ENCODE peak calls at places on chromosomes 2 and 18, in six cellular contexts. Q is H54; J is hypothalamus; B is EH; A is MV-4-11; V is activated CD4-positive, alpha-beta T cell treated with anti-CD3 and anti-CD28 coated beads for 48 hours. O is an unnamed sample.

GRCh38 chr2:239289545-239289944 is 111.3 kb downstream of the HDAC4 start:
- DNase-seq in B (no peak), J (no peak), A (no peak), V (no peak), Q (no peak), O (no peak)

GRCh38 chr2:190679813-190680591 is 31.1 kb downstream of the NAB1 start:
- DNase-seq in J (no peak), B (peak), Q (no peak), V (peak), A (no peak), O (peak)

GRCh38 chr2:25187729-25188350 is 19.5 kb upstream of the POMC start:
- DNase-seq in B (no peak), A (no peak), V (no peak), J (no peak), Q (no peak), O (no peak)

GRCh38 chr2:235928751-235929370 is 239.3 kb downstream of the GBX2 start:
- DNase-seq in Q (no peak), A (no peak), B (no peak), V (no peak), J (no peak), O (no peak)

GRCh38 chr2:172995323-172996244 is 80.1 kb upstream of the MAP3K20 start:
- DNase-seq in Q (peak), B (peak), V (no peak), A (peak), J (no peak), O (peak)

GRCh38 chr2:174176898-174177297 is 71.4 kb downstream of the OLA1 start:
- DNase-seq in B (peak), V (no peak), J (no peak), A (no peak), Q (no peak), O (peak)

GRCh38 chr2:64609229-64609994 is 44.3 kb downstream of the SERTAD2 start:
- DNase-seq in Q (no peak), A (peak), B (peak), V (peak), J (no peak), O (peak)

GRCh38 chr2:233059797-233060499 is at the start of gene INPP5D:
- DNase-seq in V (peak), A (peak), Q (no peak), J (no peak), B (no peak), O (no peak)

GRCh38 chr2:216865658-216866057 is 5.8 kb upstream of the TNP1 start:
- DNase-seq in B (no peak), Q (no peak), A (no peak), J (no peak), V (no peak), O (no peak)

GRCh38 chr2:68741805-68742306 is 7.2 kb downstream of the ARHGAP25 start:
- DNase-seq in B (no peak), A (peak), Q (no peak), V (no peak), J (no peak), O (peak)

GRCh38 chr18:35117951-35118411 is 76.8 kb downstream of the MAPRE2 start:
- DNase-seq in Q (no peak), B (peak), A (no peak), V (no peak), J (no peak), O (no peak)

GRCh38 chr2:240913810-240914644 is 7.9 kb downstream of the CROCC2 start:
- DNase-seq in J (peak), B (peak), Q (peak), V (peak), A (no peak), O (peak)

GRCh38 chr2:110771549-110772382 is 39.4 kb downstream of the ACOXL start:
- DNase-seq in B (no peak), J (no peak), A (no peak), V (no peak), Q (no peak), O (no peak)

GRCh38 chr2:46679761-46680160 is 200.4 kb downstream of the TMEM247 start:
- DNase-seq in B (peak), Q (no peak), J (no peak), A (no peak), V (no peak), O (peak)

GRCh38 chr2:143261986-143262784 is 133.0 kb downstream of the ARHGAP15 start:
- DNase-seq in J (no peak), A (peak), Q (no peak), B (peak), V (peak), O (no peak)

GRCh38 chr2:106257135-106257534 is 63.0 kb upstream of the UXS1 start:
- DNase-seq in J (no peak), V (no peak), A (no peak), Q (no peak), B (no peak), O (no peak)

O was measured in ELR.